ENCODE peak calls at places on chromosomes 1 and 21, in seven cellular contexts. One of them, this sample, is unnamed.

GRCh38 chr1:11869104-11869503 is 10.4 kb upstream of the NPPB start:
- DNase-seq in COLO829: no peak
- DNase-seq in stimulated activated CD4-positive, alpha-beta T cell treated with anti-CD3 and anti-CD28 coated beads, Interleukin-2, amount 100 ng/mL, for 4 hours: no peak
- DNase-seq in activated CD4-positive, alpha-beta T cell treated with anti-CD3 and anti-CD28 coated beads for 1 hour: no peak
- DNase-seq in renal cortical epithelial cell: no peak
- DNase-seq in SHP77: no peak
- DNase-seq in activated T-cell treated with anti-CD3 and anti-CD28 coated beads for 1 hour: no peak
- DNase-seq in this sample: no peak

GRCh38 chr1:217539510-217539909 is 91.4 kb downstream of the GPATCH2 start:
- DNase-seq in COLO829: no peak
- DNase-seq in stimulated activated CD4-positive, alpha-beta T cell treated with anti-CD3 and anti-CD28 coated beads, Interleukin-2, amount 100 ng/mL, for 4 hours: no peak
- DNase-seq in activated CD4-positive, alpha-beta T cell treated with anti-CD3 and anti-CD28 coated beads for 1 hour: no peak
- DNase-seq in renal cortical epithelial cell: no peak
- DNase-seq in SHP77: no peak
- DNase-seq in activated T-cell treated with anti-CD3 and anti-CD28 coated beads for 1 hour: no peak
- DNase-seq in this sample: no peak

GRCh38 chr1:78009836-78010235 is 5.1 kb downstream of the DNAJB4 start:
- DNase-seq in COLO829: no peak
- DNase-seq in stimulated activated CD4-positive, alpha-beta T cell treated with anti-CD3 and anti-CD28 coated beads, Interleukin-2, amount 100 ng/mL, for 4 hours: no peak
- DNase-seq in activated CD4-positive, alpha-beta T cell treated with anti-CD3 and anti-CD28 coated beads for 1 hour: no peak
- DNase-seq in renal cortical epithelial cell: no peak
- DNase-seq in SHP77: no peak
- DNase-seq in activated T-cell treated with anti-CD3 and anti-CD28 coated beads for 1 hour: no peak
- DNase-seq in this sample: peak

GRCh38 chr1:8170059-8170835 is 144.1 kb upstream of the ERRFI1 start:
- DNase-seq in COLO829: no peak
- DNase-seq in stimulated activated CD4-positive, alpha-beta T cell treated with anti-CD3 and anti-CD28 coated beads, Interleukin-2, amount 100 ng/mL, for 4 hours: no peak
- DNase-seq in activated CD4-positive, alpha-beta T cell treated with anti-CD3 and anti-CD28 coated beads for 1 hour: no peak
- DNase-seq in renal cortical epithelial cell: no peak
- DNase-seq in SHP77: no peak
- DNase-seq in activated T-cell treated with anti-CD3 and anti-CD28 coated beads for 1 hour: no peak
- DNase-seq in this sample: no peak

GRCh38 chr21:45142916-45143315 is 68.5 kb downstream of the ADARB1 start:
- DNase-seq in COLO829: no peak
- DNase-seq in stimulated activated CD4-positive, alpha-beta T cell treated with anti-CD3 and anti-CD28 coated beads, Interleukin-2, amount 100 ng/mL, for 4 hours: no peak
- DNase-seq in activated CD4-positive, alpha-beta T cell treated with anti-CD3 and anti-CD28 coated beads for 1 hour: no peak
- DNase-seq in renal cortical epithelial cell: no peak
- DNase-seq in SHP77: no peak
- DNase-seq in activated T-cell treated with anti-CD3 and anti-CD28 coated beads for 1 hour: no peak
- DNase-seq in this sample: no peak

GRCh38 chr21:45382698-45383000 is 22.3 kb upstream of the COL18A1 start:
- DNase-seq in COLO829: no peak
- DNase-seq in stimulated activated CD4-positive, alpha-beta T cell treated with anti-CD3 and anti-CD28 coated beads, Interleukin-2, amount 100 ng/mL, for 4 hours: no peak
- DNase-seq in activated CD4-positive, alpha-beta T cell treated with anti-CD3 and anti-CD28 coated beads for 1 hour: no peak
- DNase-seq in renal cortical epithelial cell: no peak
- DNase-seq in SHP77: no peak
- DNase-seq in activated T-cell treated with anti-CD3 and anti-CD28 coated beads for 1 hour: no peak
- DNase-seq in this sample: no peak

GRCh38 chr1:229452956-229453801 is 19.3 kb upstream of the ACTA1 start:
- DNase-seq in COLO829: no peak
- DNase-seq in stimulated activated CD4-positive, alpha-beta T cell treated with anti-CD3 and anti-CD28 coated beads, Interleukin-2, amount 100 ng/mL, for 4 hours: no peak
- DNase-seq in activated CD4-positive, alpha-beta T cell treated with anti-CD3 and anti-CD28 coated beads for 1 hour: no peak
- DNase-seq in renal cortical epithelial cell: peak
- DNase-seq in SHP77: no peak
- DNase-seq in activated T-cell treated with anti-CD3 and anti-CD28 coated beads for 1 hour: no peak
- DNase-seq in this sample: no peak

GRCh38 chr1:232921416-232921815 is 29.0 kb upstream of the NTPCR start:
- DNase-seq in COLO829: no peak
- DNase-seq in stimulated activated CD4-positive, alpha-beta T cell treated with anti-CD3 and anti-CD28 coated beads, Interleukin-2, amount 100 ng/mL, for 4 hours: no peak
- DNase-seq in activated CD4-positive, alpha-beta T cell treated with anti-CD3 and anti-CD28 coated beads for 1 hour: no peak
- DNase-seq in renal cortical epithelial cell: no peak
- DNase-seq in SHP77: no peak
- DNase-seq in activated T-cell treated with anti-CD3 and anti-CD28 coated beads for 1 hour: no peak
- DNase-seq in this sample: no peak

GRCh38 chr1:55813619-55814018 is 598.5 kb upstream of the USP24 start:
- DNase-seq in COLO829: no peak
- DNase-seq in stimulated activated CD4-positive, alpha-beta T cell treated with anti-CD3 and anti-CD28 coated beads, Interleukin-2, amount 100 ng/mL, for 4 hours: no peak
- DNase-seq in activated CD4-positive, alpha-beta T cell treated with anti-CD3 and anti-CD28 coated beads for 1 hour: no peak
- DNase-seq in renal cortical epithelial cell: peak
- DNase-seq in SHP77: peak
- DNase-seq in activated T-cell treated with anti-CD3 and anti-CD28 coated beads for 1 hour: no peak
- DNase-seq in this sample: no peak

GRCh38 chr1:39508857-39509305 is 17.4 kb downstream of the BMP8A start:
- DNase-seq in COLO829: no peak
- DNase-seq in stimulated activated CD4-positive, alpha-beta T cell treated with anti-CD3 and anti-CD28 coated beads, Interleukin-2, amount 100 ng/mL, for 4 hours: no peak
- DNase-seq in activated CD4-positive, alpha-beta T cell treated with anti-CD3 and anti-CD28 coated beads for 1 hour: no peak
- DNase-seq in renal cortical epithelial cell: no peak
- DNase-seq in SHP77: no peak
- DNase-seq in activated T-cell treated with anti-CD3 and anti-CD28 coated beads for 1 hour: no peak
- DNase-seq in this sample: peak

GRCh38 chr1:206569548-206569947 is 42.7 kb downstream of the EIF2D start:
- DNase-seq in COLO829: no peak
- DNase-seq in stimulated activated CD4-positive, alpha-beta T cell treated with anti-CD3 and anti-CD28 coated beads, Interleukin-2, amount 100 ng/mL, for 4 hours: no peak
- DNase-seq in activated CD4-positive, alpha-beta T cell treated with anti-CD3 and anti-CD28 coated beads for 1 hour: no peak
- DNase-seq in renal cortical epithelial cell: no peak
- DNase-seq in SHP77: no peak
- DNase-seq in activated T-cell treated with anti-CD3 and anti-CD28 coated beads for 1 hour: no peak
- DNase-seq in this sample: no peak

GRCh38 chr1:204506091-204506968 is 9.9 kb upstream of the MDM4 start:
- DNase-seq in COLO829: peak
- DNase-seq in stimulated activated CD4-positive, alpha-beta T cell treated with anti-CD3 and anti-CD28 coated beads, Interleukin-2, amount 100 ng/mL, for 4 hours: peak
- DNase-seq in activated CD4-positive, alpha-beta T cell treated with anti-CD3 and anti-CD28 coated beads for 1 hour: peak
- DNase-seq in renal cortical epithelial cell: peak
- DNase-seq in SHP77: peak
- DNase-seq in activated T-cell treated with anti-CD3 and anti-CD28 coated beads for 1 hour: peak
- DNase-seq in this sample: peak

GRCh38 chr1:6037338-6037762 is 8.3 kb upstream of the KCNAB2 start:
- DNase-seq in COLO829: peak
- DNase-seq in stimulated activated CD4-positive, alpha-beta T cell treated with anti-CD3 and anti-CD28 coated beads, Interleukin-2, amount 100 ng/mL, for 4 hours: no peak
- DNase-seq in activated CD4-positive, alpha-beta T cell treated with anti-CD3 and anti-CD28 coated beads for 1 hour: no peak
- DNase-seq in renal cortical epithelial cell: no peak
- DNase-seq in SHP77: no peak
- DNase-seq in activated T-cell treated with anti-CD3 and anti-CD28 coated beads for 1 hour: no peak
- DNase-seq in this sample: peak

GRCh38 chr1:230891413-230891812 is 23.1 kb upstream of the C1orf198 start:
- DNase-seq in COLO829: peak
- DNase-seq in stimulated activated CD4-positive, alpha-beta T cell treated with anti-CD3 and anti-CD28 coated beads, Interleukin-2, amount 100 ng/mL, for 4 hours: no peak
- DNase-seq in activated CD4-positive, alpha-beta T cell treated with anti-CD3 and anti-CD28 coated beads for 1 hour: no peak
- DNase-seq in renal cortical epithelial cell: no peak
- DNase-seq in SHP77: no peak
- DNase-seq in activated T-cell treated with anti-CD3 and anti-CD28 coated beads for 1 hour: no peak
- DNase-seq in this sample: peak

GRCh38 chr1:226397011-226397926 is 10.6 kb downstream of the PARP1 start:
- DNase-seq in COLO829: no peak
- DNase-seq in stimulated activated CD4-positive, alpha-beta T cell treated with anti-CD3 and anti-CD28 coated beads, Interleukin-2, amount 100 ng/mL, for 4 hours: no peak
- DNase-seq in activated CD4-positive, alpha-beta T cell treated with anti-CD3 and anti-CD28 coated beads for 1 hour: no peak
- DNase-seq in renal cortical epithelial cell: no peak
- DNase-seq in SHP77: no peak
- DNase-seq in activated T-cell treated with anti-CD3 and anti-CD28 coated beads for 1 hour: no peak
- DNase-seq in this sample: no peak

GRCh38 chr1:56799605-56800398 is 19.4 kb downstream of the FYB2 start:
- DNase-seq in COLO829: peak
- DNase-seq in stimulated activated CD4-positive, alpha-beta T cell treated with anti-CD3 and anti-CD28 coated beads, Interleukin-2, amount 100 ng/mL, for 4 hours: no peak
- DNase-seq in activated CD4-positive, alpha-beta T cell treated with anti-CD3 and anti-CD28 coated beads for 1 hour: no peak
- DNase-seq in renal cortical epithelial cell: no peak
- DNase-seq in SHP77: no peak
- DNase-seq in activated T-cell treated with anti-CD3 and anti-CD28 coated beads for 1 hour: no peak
- DNase-seq in this sample: peak

GRCh38 chr1:14666376-14666775 is 67.9 kb downstream of the KAZN start:
- DNase-seq in COLO829: no peak
- DNase-seq in stimulated activated CD4-positive, alpha-beta T cell treated with anti-CD3 and anti-CD28 coated beads, Interleukin-2, amount 100 ng/mL, for 4 hours: no peak
- DNase-seq in activated CD4-positive, alpha-beta T cell treated with anti-CD3 and anti-CD28 coated beads for 1 hour: no peak
- DNase-seq in renal cortical epithelial cell: no peak
- DNase-seq in SHP77: no peak
- DNase-seq in activated T-cell treated with anti-CD3 and anti-CD28 coated beads for 1 hour: no peak
- DNase-seq in this sample: no peak

GRCh38 chr1:234725177-234726132 is 115.5 kb upstream of the IRF2BP2 start:
- DNase-seq in COLO829: no peak
- DNase-seq in stimulated activated CD4-positive, alpha-beta T cell treated with anti-CD3 and anti-CD28 coated beads, Interleukin-2, amount 100 ng/mL, for 4 hours: peak
- DNase-seq in activated CD4-positive, alpha-beta T cell treated with anti-CD3 and anti-CD28 coated beads for 1 hour: no peak
- DNase-seq in renal cortical epithelial cell: peak
- DNase-seq in SHP77: peak
- DNase-seq in activated T-cell treated with anti-CD3 and anti-CD28 coated beads for 1 hour: peak
- DNase-seq in this sample: peak

GRCh38 chr1:43074244-43074643 is 97.8 kb downstream of the EBNA1BP2 start:
- DNase-seq in COLO829: no peak
- DNase-seq in stimulated activated CD4-positive, alpha-beta T cell treated with anti-CD3 and anti-CD28 coated beads, Interleukin-2, amount 100 ng/mL, for 4 hours: no peak
- DNase-seq in activated CD4-positive, alpha-beta T cell treated with anti-CD3 and anti-CD28 coated beads for 1 hour: no peak
- DNase-seq in renal cortical epithelial cell: no peak
- DNase-seq in SHP77: peak
- DNase-seq in activated T-cell treated with anti-CD3 and anti-CD28 coated beads for 1 hour: no peak
- DNase-seq in this sample: no peak

GRCh38 chr1:181140398-181140797 is 51.9 kb downstream of the IER5 start:
- DNase-seq in COLO829: no peak
- DNase-seq in stimulated activated CD4-positive, alpha-beta T cell treated with anti-CD3 and anti-CD28 coated beads, Interleukin-2, amount 100 ng/mL, for 4 hours: no peak
- DNase-seq in activated CD4-positive, alpha-beta T cell treated with anti-CD3 and anti-CD28 coated beads for 1 hour: no peak
- DNase-seq in renal cortical epithelial cell: no peak
- DNase-seq in SHP77: no peak
- DNase-seq in activated T-cell treated with anti-CD3 and anti-CD28 coated beads for 1 hour: no peak
- DNase-seq in this sample: no peak

GRCh38 chr1:53621144-53621543 is 117.8 kb downstream of the GLIS1 start:
- DNase-seq in COLO829: no peak
- DNase-seq in stimulated activated CD4-positive, alpha-beta T cell treated with anti-CD3 and anti-CD28 coated beads, Interleukin-2, amount 100 ng/mL, for 4 hours: no peak
- DNase-seq in activated CD4-positive, alpha-beta T cell treated with anti-CD3 and anti-CD28 coated beads for 1 hour: no peak
- DNase-seq in renal cortical epithelial cell: no peak
- DNase-seq in SHP77: no peak
- DNase-seq in activated T-cell treated with anti-CD3 and anti-CD28 coated beads for 1 hour: no peak
- DNase-seq in this sample: no peak

GRCh38 chr1:164575356-164575755 is 16.4 kb downstream of the PBX1 start:
- DNase-seq in COLO829: no peak
- DNase-seq in stimulated activated CD4-positive, alpha-beta T cell treated with anti-CD3 and anti-CD28 coated beads, Interleukin-2, amount 100 ng/mL, for 4 hours: no peak
- DNase-seq in activated CD4-positive, alpha-beta T cell treated with anti-CD3 and anti-CD28 coated beads for 1 hour: no peak
- DNase-seq in renal cortical epithelial cell: no peak
- DNase-seq in SHP77: no peak
- DNase-seq in activated T-cell treated with anti-CD3 and anti-CD28 coated beads for 1 hour: no peak
- DNase-seq in this sample: no peak

GRCh38 chr1:28110555-28110954 is 22.1 kb upstream of the EYA3 start:
- DNase-seq in COLO829: no peak
- DNase-seq in stimulated activated CD4-positive, alpha-beta T cell treated with anti-CD3 and anti-CD28 coated beads, Interleukin-2, amount 100 ng/mL, for 4 hours: no peak
- DNase-seq in activated CD4-positive, alpha-beta T cell treated with anti-CD3 and anti-CD28 coated beads for 1 hour: no peak
- DNase-seq in renal cortical epithelial cell: peak
- DNase-seq in SHP77: no peak
- DNase-seq in activated T-cell treated with anti-CD3 and anti-CD28 coated beads for 1 hour: no peak
- DNase-seq in this sample: no peak

GRCh38 chr1:67062412-67062811 is 8.5 kb upstream of the SLC35D1 start:
- DNase-seq in COLO829: no peak
- DNase-seq in stimulated activated CD4-positive, alpha-beta T cell treated with anti-CD3 and anti-CD28 coated beads, Interleukin-2, amount 100 ng/mL, for 4 hours: no peak
- DNase-seq in activated CD4-positive, alpha-beta T cell treated with anti-CD3 and anti-CD28 coated beads for 1 hour: no peak
- DNase-seq in renal cortical epithelial cell: no peak
- DNase-seq in SHP77: no peak
- DNase-seq in activated T-cell treated with anti-CD3 and anti-CD28 coated beads for 1 hour: no peak
- DNase-seq in this sample: no peak

GRCh38 chr1:202234331-202235002 is 40.9 kb downstream of the LGR6 start:
- DNase-seq in COLO829: no peak
- DNase-seq in stimulated activated CD4-positive, alpha-beta T cell treated with anti-CD3 and anti-CD28 coated beads, Interleukin-2, amount 100 ng/mL, for 4 hours: no peak
- DNase-seq in activated CD4-positive, alpha-beta T cell treated with anti-CD3 and anti-CD28 coated beads for 1 hour: no peak
- DNase-seq in renal cortical epithelial cell: no peak
- DNase-seq in SHP77: no peak
- DNase-seq in activated T-cell treated with anti-CD3 and anti-CD28 coated beads for 1 hour: no peak
- DNase-seq in this sample: peak

This sample was measured in astrocyte of the hippocampus.